ENCODE peak calls at places on chromosomes 2 and 18, in six cellular contexts. F is fibroblast of the aortic adventitia, U is uterus, X is RWPE1, A is AG09309, K is cardiac fibroblast. R is an unnamed sample.
A peak's percentile ranks its signal among the peaks of the same experiment; 100 is the strongest.

GRCh38 chr2:177753682-177754475 is 318.7 kb downstream of the PDE11A start:
- DNase-seq in F (peak; percentile 64), U (peak; percentile 85), X (no peak), A (peak; percentile 45), K (peak; percentile 81), R (peak; percentile 28)

GRCh38 chr2:137969418-137969765 is 5.1 kb downstream of the HNMT start:
- DNase-seq in F (peak; percentile 98), U (no peak), X (peak; percentile 51), A (peak; percentile 84), K (peak; percentile 98), R (no peak)

GRCh38 chr2:96264656-96265348 is 995 bp downstream of the TMEM127 start:
- DNase-seq in F (peak; percentile 44), U (no peak), X (peak; percentile 30), A (no peak), K (peak; percentile 56), R (peak; percentile 50)

GRCh38 chr2:54503192-54503591 is 47.1 kb downstream of the SPTBN1 start:
- DNase-seq in F (no peak), U (no peak), X (no peak), A (no peak), K (peak; percentile 50), R (peak; percentile 64)

GRCh38 chr2:234420406-234420805 is 76.5 kb downstream of the ARL4C start:
- DNase-seq in F (no peak), U (no peak), X (no peak), A (no peak), K (no peak), R (no peak)

GRCh38 chr2:128313076-128313836 is 5.4 kb downstream of the HS6ST1 start:
- DNase-seq in F (peak; percentile 46), U (no peak), X (no peak), A (no peak), K (peak; percentile 34), R (peak; percentile 49)

GRCh38 chr2:88182721-88183120 is 12.6 kb downstream of the THNSL2 start:
- DNase-seq in F (no peak), U (no peak), X (no peak), A (no peak), K (no peak), R (no peak)

GRCh38 chr2:25202290-25202689 is 33.9 kb upstream of the POMC start:
- DNase-seq in F (no peak), U (no peak), X (no peak), A (no peak), K (no peak), R (no peak)

GRCh38 chr18:7467708-7468466 is 99.2 kb upstream of the PTPRM start:
- DNase-seq in F (no peak), U (no peak), X (peak; percentile 21), A (no peak), K (no peak), R (no peak)

GRCh38 chr2:240235811-240236210 is 95.4 kb upstream of the OTOS start:
- DNase-seq in F (no peak), U (no peak), X (no peak), A (no peak), K (no peak), R (no peak)

GRCh38 chr2:54750040-54750439 is 26.6 kb downstream of the EML6 start:
- DNase-seq in F (peak; percentile 39), U (no peak), X (no peak), A (no peak), K (no peak), R (no peak)

GRCh38 chr2:159211447-159212396 is 74.8 kb downstream of the WDSUB1 start:
- DNase-seq in F (no peak), U (no peak), X (no peak), A (no peak), K (no peak), R (no peak)

GRCh38 chr2:33531345-33532059 is 55.1 kb downstream of the RASGRP3 start:
- DNase-seq in F (peak; percentile 68), U (no peak), X (no peak), A (no peak), K (peak; percentile 35), R (no peak)

GRCh38 chr18:51668101-51668500 is 470.6 kb upstream of the MEX3C start:
- DNase-seq in F (peak; percentile 32), U (no peak), X (peak; percentile 20), A (no peak), K (peak; percentile 63), R (peak; percentile 73)

GRCh38 chr2:122750095-122750494 is 994.6 kb downstream of the TSN start:
- DNase-seq in F (no peak), U (no peak), X (no peak), A (no peak), K (no peak), R (no peak)

GRCh38 chr2:122753341-122753740 is 997.9 kb downstream of the TSN start:
- DNase-seq in F (no peak), U (no peak), X (no peak), A (no peak), K (no peak), R (no peak)

GRCh38 chr2:122749347-122749850 is 993.9 kb downstream of the TSN start:
- DNase-seq in F (no peak), U (no peak), X (no peak), A (no peak), K (peak; percentile 77), R (no peak)

GRCh38 chr2:122750808-122751207 is 995.4 kb downstream of the TSN start:
- DNase-seq in F (no peak), U (no peak), X (no peak), A (no peak), K (no peak), R (no peak)

GRCh38 chr2:122748552-122749011 is 993.1 kb downstream of the TSN start:
- DNase-seq in F (no peak), U (no peak), X (peak; percentile 49), A (no peak), K (peak; percentile 97), R (no peak)
- TF ChIP-seq CTCF in F (no peak), U (no peak), X (no peak), A (no peak), K (no peak), R (no peak)

GRCh38 chr18:46772396-46772795 is 15.5 kb upstream of the ST8SIA5 start:
- DNase-seq in F (no peak), U (no peak), X (no peak), A (no peak), K (no peak), R (no peak)
- TF ChIP-seq CTCF in F (no peak), U (no peak), X (no peak), A (no peak), K (no peak), R (no peak)

GRCh38 chr2:84077504-84077903 is 381.6 kb downstream of the SUCLG1 start:
- DNase-seq in F (no peak), U (no peak), X (peak; percentile 11), A (no peak), K (peak; percentile 1), R (peak; percentile 41)
- TF ChIP-seq CTCF in F (no peak), U (no peak), X (peak; percentile 15), A (peak; percentile 9), K (no peak), R (peak; percentile 74)

DNA sequence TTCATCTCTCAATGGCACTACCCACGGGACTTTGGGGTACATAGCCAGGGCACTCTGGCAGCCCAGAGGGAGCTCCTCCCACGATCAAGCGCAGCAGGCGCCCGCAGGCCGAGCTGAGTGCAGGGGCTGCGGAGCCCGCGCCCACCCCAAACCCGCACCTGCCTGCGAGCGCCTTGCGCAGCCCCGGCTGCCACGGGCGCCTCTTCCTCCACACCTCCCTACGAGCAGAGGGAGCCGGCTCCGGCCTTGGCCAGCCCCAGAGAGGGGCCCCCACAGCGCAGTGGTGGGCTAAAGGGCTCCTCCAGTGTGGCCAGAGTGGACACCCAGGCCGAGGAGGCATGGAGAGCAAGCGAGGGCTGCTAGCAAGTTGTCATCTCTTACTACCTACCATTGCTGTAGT is 165.2 kb downstream of the UBE2E3 start:
- DNase-seq in F (no peak), U (no peak), X (no peak), A (no peak), K (no peak), R (no peak)
- TF ChIP-seq CTCF in F (no peak), U (no peak), X (no peak), A (no peak), K (no peak), R (no peak)

GRCh38 chr2:78861546-78861945 is 164.0 kb upstream of the REG3G start:
- DNase-seq in F (no peak), U (no peak), X (peak; percentile 13), A (no peak), K (no peak), R (peak; percentile 28)
- TF ChIP-seq CTCF in F (no peak), U (peak; percentile 33), X (peak; percentile 25), A (no peak), K (peak; percentile 19), R (peak; percentile 86)

DNA sequence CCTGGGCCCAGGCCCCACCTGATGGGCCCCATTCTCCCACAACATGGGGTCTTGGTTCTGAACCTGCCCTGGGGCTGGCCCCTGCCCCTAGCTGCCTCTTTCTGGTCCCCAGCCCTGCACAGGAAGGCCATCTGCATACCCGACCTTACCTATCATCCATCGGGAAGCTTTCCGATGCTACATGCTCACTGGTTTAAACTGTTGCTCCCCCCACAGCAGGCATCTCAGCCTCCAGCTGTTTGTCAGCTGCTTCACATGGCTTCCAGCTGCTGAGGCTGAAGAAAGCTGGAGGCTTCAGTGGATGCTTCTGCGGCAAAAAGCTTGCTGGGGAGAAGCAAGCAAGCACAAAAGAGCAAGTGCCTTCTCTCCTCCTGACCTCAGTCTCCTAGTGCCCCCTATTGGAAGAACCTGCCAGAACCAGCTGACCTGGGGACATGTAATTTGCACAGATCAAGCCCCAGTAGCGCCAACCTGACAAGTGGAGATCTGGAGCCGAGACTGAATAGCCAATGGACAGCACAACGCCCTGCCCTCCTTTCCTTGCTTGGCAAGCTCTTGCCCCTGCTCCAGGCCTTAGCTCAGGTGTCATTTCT is 24.1 kb upstream of the RHOB start:
- DNase-seq in F (peak; percentile 25), U (peak; percentile 39), X (no peak), A (no peak), K (peak; percentile 59), R (no peak)
- TF ChIP-seq CTCF in F (no peak), U (no peak), X (no peak), A (peak; percentile 16), K (no peak), R (no peak)